ENCODE peak calls at places on chromosomes 13 and 19, in nine cellular contexts. Q, H, K, J, I, M, S, Z and A are unnamed samples.

GRCh38 chr19:33804021-33804799 is 7.5 kb downstream of the KCTD15 start:
- DNase-seq in Q (no peak), H (no peak), K (no peak), J (peak), I (peak), M (no peak), S (no peak), Z (no peak), A (no peak)

GRCh38 chr19:3366761-3367571 is 583 bp downstream of the NFIC start:
- DNase-seq in Q (peak), H (no peak), K (no peak), J (no peak), I (no peak), M (no peak), S (peak), Z (no peak), A (peak)

GRCh38 chr19:23505738-23506137 is 110.5 kb upstream of the ZNF91 start:
- DNase-seq in Q (no peak), H (no peak), K (no peak), J (no peak), I (no peak), M (no peak), S (no peak), Z (no peak), A (no peak)

GRCh38 chr19:20067898-20068297 is 9.9 kb upstream of the ZNF90 start:
- DNase-seq in Q (no peak), H (no peak), K (no peak), J (no peak), I (no peak), M (peak), S (no peak), Z (no peak), A (no peak)

GRCh38 chr19:289651-290538 is 1.3 kb downstream of the PLPP2 start:
- DNase-seq in Q (peak), H (peak), K (no peak), J (peak), I (peak), M (peak), S (peak), Z (peak), A (no peak)

GRCh38 chr13:95902736-95903135 is 150.5 kb downstream of the UGGT2 start:
- DNase-seq in Q (no peak), H (no peak), K (no peak), J (no peak), I (no peak), M (no peak), S (no peak), Z (no peak), A (no peak)

GRCh38 chr13:79581870-79582315 is 100.9 kb downstream of the NDFIP2 start:
- DNase-seq in Q (no peak), H (peak), K (no peak), J (no peak), I (no peak), M (no peak), S (no peak), Z (no peak), A (no peak)

GRCh38 chr19:49840736-49841249 is 10.2 kb upstream of the PTOV1 start:
- DNase-seq in Q (no peak), H (no peak), K (no peak), J (no peak), I (no peak), M (peak), S (no peak), Z (no peak), A (no peak)

GRCh38 chr19:50796128-50796633 is 6.0 kb downstream of the ACP4 start:
- DNase-seq in Q (no peak), H (no peak), K (no peak), J (peak), I (no peak), M (peak), S (peak), Z (no peak), A (peak)

GRCh38 chr13:47519626-47520025 is 481.4 kb downstream of the SUCLA2 start:
- DNase-seq in Q (no peak), H (no peak), K (no peak), J (no peak), I (no peak), M (no peak), S (no peak), Z (no peak), A (no peak)

GRCh38 chr19:29731331-29731850 is 16.3 kb upstream of the C19orf12 start:
- DNase-seq in Q (no peak), H (no peak), K (no peak), J (no peak), I (no peak), M (no peak), S (no peak), Z (no peak), A (no peak)

GRCh38 chr19:10420444-10421239 is at the start of gene PDE4A:
- DNase-seq in Q (peak), H (no peak), K (no peak), J (no peak), I (peak), M (peak), S (peak), Z (no peak), A (no peak)

GRCh38 chr19:35501684-35502083 is 11.4 kb upstream of the KRTDAP start:
- DNase-seq in Q (no peak), H (no peak), K (no peak), J (no peak), I (no peak), M (no peak), S (no peak), Z (no peak), A (no peak)

GRCh38 chr19:39677931-39678889 is 22.5 kb downstream of the LGALS16 start:
- DNase-seq in Q (no peak), H (no peak), K (no peak), J (peak), I (no peak), M (no peak), S (no peak), Z (peak), A (no peak)

GRCh38 chr19:48992571-48993174 is 436 bp downstream of the GYS1 start:
- DNase-seq in Q (no peak), H (no peak), K (no peak), J (no peak), I (no peak), M (peak), S (peak), Z (no peak), A (no peak)

GRCh38 chr13:24709186-24709913 is 29.1 kb downstream of the ATP12A start:
- DNase-seq in Q (no peak), H (no peak), K (no peak), J (no peak), I (no peak), M (peak), S (no peak), Z (no peak), A (no peak)

GRCh38 chr19:2239173-2239572 is 2.5 kb downstream of the SF3A2 start:
- DNase-seq in Q (no peak), H (no peak), K (no peak), J (no peak), I (no peak), M (no peak), S (no peak), Z (no peak), A (no peak)

GRCh38 chr13:76696370-76696769 is 189.8 kb downstream of the KCTD12 start:
- DNase-seq in Q (no peak), H (no peak), K (no peak), J (peak), I (no peak), M (no peak), S (peak), Z (no peak), A (no peak)

GRCh38 chr13:20074956-20075355 is 85.9 kb downstream of the GJA3 start:
- DNase-seq in Q (no peak), H (no peak), K (no peak), J (no peak), I (no peak), M (no peak), S (no peak), Z (no peak), A (no peak)

GRCh38 chr13:44934724-44935123 is 54.5 kb downstream of the NUFIP1 start:
- DNase-seq in Q (no peak), H (no peak), K (peak), J (no peak), I (no peak), M (no peak), S (no peak), Z (no peak), A (no peak)

GRCh38 chr13:64723735-64724134 is 2506.4 kb downstream of the PCDH9 start:
- DNase-seq in Q (no peak), H (peak), K (no peak), J (peak), I (peak), M (peak), S (peak), Z (peak), A (no peak)

GRCh38 chr13:24127116-24127631 is 33.3 kb upstream of the SPATA13 start:
- DNase-seq in Q (no peak), H (no peak), K (peak), J (no peak), I (no peak), M (no peak), S (no peak), Z (no peak), A (no peak)

GRCh38 chr13:97298816-97299215 is 76.7 kb downstream of the MBNL2 start:
- DNase-seq in Q (no peak), H (no peak), K (no peak), J (no peak), I (no peak), M (no peak), S (no peak), Z (no peak), A (no peak)

GRCh38 chr13:80342541-80343371 is 1.8 kb upstream of the SPRY2 start:
- DNase-seq in Q (peak), H (no peak), K (no peak), J (peak), I (no peak), M (peak), S (peak), Z (no peak), A (peak)

GRCh38 chr19:3480383-3481091 is at the start of gene SMIM24:
- DNase-seq in Q (peak), H (no peak), K (no peak), J (peak), I (no peak), M (no peak), S (no peak), Z (no peak), A (no peak)

GRCh38 chr19:10730932-10731331 is 13.1 kb downstream of the DNM2 start:
- DNase-seq in Q (no peak), H (no peak), K (no peak), J (no peak), I (no peak), M (no peak), S (no peak), Z (no peak), A (no peak)

GRCh38 chr19:38564981-38565685 is 52.6 kb downstream of the MAP4K1 start:
- DNase-seq in Q (no peak), H (no peak), K (no peak), J (no peak), I (no peak), M (peak), S (peak), Z (no peak), A (no peak)

GRCh38 chr13:80562423-80562822 is 221.5 kb upstream of the SPRY2 start:
- DNase-seq in Q (peak), H (no peak), K (no peak), J (no peak), I (no peak), M (no peak), S (no peak), Z (no peak), A (no peak)

DNA sequence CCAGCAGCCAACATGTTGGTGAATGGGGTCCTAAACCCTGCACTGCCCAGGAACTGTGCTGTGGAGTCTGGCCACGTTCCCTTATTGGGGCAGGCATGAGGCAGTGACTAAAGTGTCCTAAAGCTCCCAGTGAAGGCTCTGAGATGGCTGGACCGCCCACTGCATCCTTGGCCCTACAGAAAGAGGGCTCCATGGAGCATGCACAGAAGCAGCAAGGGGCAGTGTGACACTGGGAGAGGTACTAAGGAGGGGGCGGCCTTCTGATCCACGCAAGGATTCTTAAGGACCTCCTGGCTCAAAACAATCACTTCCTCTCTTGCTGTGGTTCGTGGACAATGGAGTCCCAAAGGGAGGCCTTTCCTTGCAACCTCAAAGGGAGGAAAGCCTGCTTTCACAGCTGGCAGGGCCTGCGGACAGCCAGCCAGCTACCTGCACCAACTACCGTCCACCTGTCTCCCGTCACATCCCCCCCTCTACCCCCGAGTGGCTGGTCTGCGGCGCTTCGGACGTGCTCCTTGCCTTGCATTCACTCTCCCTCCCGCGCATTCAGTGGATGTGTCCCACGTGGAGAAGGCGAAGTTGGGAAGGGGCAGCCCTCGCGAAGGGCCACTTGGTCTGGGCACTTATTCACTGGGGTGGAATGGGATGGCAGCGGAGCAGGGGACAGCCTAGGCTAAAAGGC is 63.9 kb upstream of the STARD13 start:
- DNase-seq in Q (no peak), H (no peak), K (no peak), J (no peak), I (no peak), M (peak), S (no peak), Z (no peak), A (no peak)
- TF ChIP-seq REST in Q (no peak), H (no peak), K (no peak), J (no peak), I (no peak), M (no peak), S (no peak), Z (no peak), A (no peak)

GRCh38 chr13:98508280-98509074 is 68.4 kb downstream of the STK24 start:
- DNase-seq in Q (no peak), H (peak), K (no peak), J (peak), I (no peak), M (no peak), S (no peak), Z (no peak), A (no peak)
- H3K4me3 ChIP-seq in Q (no peak), H (no peak), K (peak), J (no peak), I (no peak), M (no peak), S (no peak), Z (no peak), A (no peak)

DNA sequence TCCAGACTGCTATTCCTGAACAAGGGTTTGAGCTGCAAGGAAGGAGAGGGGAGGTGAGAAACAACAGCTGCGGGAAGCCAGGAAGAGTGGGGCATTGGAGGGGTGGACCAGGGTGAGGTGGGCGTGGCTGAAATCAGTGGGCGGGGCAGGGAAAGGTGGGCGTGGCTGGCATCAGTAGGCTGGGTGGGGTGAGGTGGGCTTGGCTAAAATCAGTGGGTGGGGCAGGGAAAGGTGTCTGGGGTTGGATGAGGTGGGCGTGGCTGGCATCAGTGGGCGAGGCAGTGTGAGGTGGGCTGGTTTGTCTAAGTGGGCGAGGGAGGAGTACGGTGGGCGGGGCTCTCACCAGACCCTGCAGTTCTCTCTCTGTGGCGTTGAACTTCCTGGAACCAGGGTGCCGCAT is 87.6 kb downstream of the MUC16 start:
- DNase-seq in Q (peak), H (no peak), K (no peak), J (no peak), I (no peak), M (no peak), S (no peak), Z (no peak), A (no peak)
- TF ChIP-seq REST in Q (no peak), H (no peak), K (no peak), J (no peak), I (no peak), M (no peak), S (no peak), Z (no peak), A (no peak)

GRCh38 chr13:106472621-106473020 is 62.8 kb downstream of the EFNB2 start:
- DNase-seq in Q (no peak), H (no peak), K (no peak), J (no peak), I (no peak), M (no peak), S (no peak), Z (no peak), A (no peak)
- H3K4me3 ChIP-seq in Q (no peak), H (peak), K (no peak), J (no peak), I (no peak), M (no peak), S (peak), Z (no peak), A (no peak)

GRCh38 chr13:32060319-32060924 is 28.8 kb downstream of the FRY start:
- DNase-seq in Q (no peak), H (no peak), K (no peak), J (peak), I (no peak), M (no peak), S (no peak), Z (no peak), A (no peak)
- TF ChIP-seq REST in Q (no peak), H (no peak), K (no peak), J (no peak), I (no peak), M (no peak), S (no peak), Z (no peak), A (no peak)

GRCh38 chr19:16435999-16436650 is 35.6 kb downstream of the EPS15L1 start:
- DNase-seq in Q (no peak), H (no peak), K (no peak), J (no peak), I (no peak), M (no peak), S (no peak), Z (no peak), A (no peak)
- H3K4me3 ChIP-seq in Q (no peak), H (no peak), K (no peak), J (no peak), I (no peak), M (no peak), S (no peak), Z (no peak), A (no peak)

GRCh38 chr13:113740661-113741060 is 18.4 kb upstream of the TMEM255B start:
- DNase-seq in Q (no peak), H (no peak), K (no peak), J (no peak), I (no peak), M (no peak), S (no peak), Z (no peak), A (peak)

GRCh38 chr13:113742445-113743120 is 16.4 kb upstream of the TMEM255B start:
- DNase-seq in Q (no peak), H (no peak), K (no peak), J (no peak), I (no peak), M (no peak), S (no peak), Z (no peak), A (no peak)

GRCh38 chr13:113743366-113744195 is 15.4 kb upstream of the TMEM255B start:
- DNase-seq in Q (no peak), H (no peak), K (no peak), J (no peak), I (no peak), M (no peak), S (no peak), Z (no peak), A (no peak)

GRCh38 chr13:113741101-113741731 is 17.8 kb upstream of the TMEM255B start:
- DNase-seq in Q (no peak), H (no peak), K (no peak), J (no peak), I (no peak), M (no peak), S (no peak), Z (no peak), A (peak)

DNA sequence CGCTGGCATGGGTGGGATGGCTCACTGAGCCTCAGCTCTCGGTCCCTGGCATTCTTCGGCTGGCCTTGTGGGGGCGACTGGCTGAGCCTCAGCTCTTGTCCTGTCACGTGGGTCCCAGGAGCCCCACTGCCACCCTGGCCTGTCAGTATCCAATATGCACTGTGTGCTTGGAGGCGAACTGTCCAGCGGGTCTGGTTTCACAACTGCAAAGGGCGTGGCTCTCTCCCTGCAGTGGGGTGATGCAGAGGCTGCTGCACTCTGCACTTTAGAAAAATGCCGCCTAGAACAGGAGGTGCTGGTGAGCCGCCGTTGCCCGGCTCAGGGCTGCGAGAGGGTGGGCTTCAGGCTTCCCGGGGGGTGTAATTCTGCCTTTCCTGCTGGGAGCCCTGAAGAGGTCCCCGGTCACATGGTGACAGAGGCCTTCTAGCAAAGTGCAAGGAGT is 17.0 kb upstream of the TMEM255B start:
- DNase-seq in Q (peak), H (peak), K (no peak), J (peak), I (no peak), M (peak), S (peak), Z (no peak), A (peak)
- TF ChIP-seq REST in Q (no peak), H (no peak), K (no peak), J (no peak), I (no peak), M (no peak), S (no peak), Z (no peak), A (no peak)

DNA sequence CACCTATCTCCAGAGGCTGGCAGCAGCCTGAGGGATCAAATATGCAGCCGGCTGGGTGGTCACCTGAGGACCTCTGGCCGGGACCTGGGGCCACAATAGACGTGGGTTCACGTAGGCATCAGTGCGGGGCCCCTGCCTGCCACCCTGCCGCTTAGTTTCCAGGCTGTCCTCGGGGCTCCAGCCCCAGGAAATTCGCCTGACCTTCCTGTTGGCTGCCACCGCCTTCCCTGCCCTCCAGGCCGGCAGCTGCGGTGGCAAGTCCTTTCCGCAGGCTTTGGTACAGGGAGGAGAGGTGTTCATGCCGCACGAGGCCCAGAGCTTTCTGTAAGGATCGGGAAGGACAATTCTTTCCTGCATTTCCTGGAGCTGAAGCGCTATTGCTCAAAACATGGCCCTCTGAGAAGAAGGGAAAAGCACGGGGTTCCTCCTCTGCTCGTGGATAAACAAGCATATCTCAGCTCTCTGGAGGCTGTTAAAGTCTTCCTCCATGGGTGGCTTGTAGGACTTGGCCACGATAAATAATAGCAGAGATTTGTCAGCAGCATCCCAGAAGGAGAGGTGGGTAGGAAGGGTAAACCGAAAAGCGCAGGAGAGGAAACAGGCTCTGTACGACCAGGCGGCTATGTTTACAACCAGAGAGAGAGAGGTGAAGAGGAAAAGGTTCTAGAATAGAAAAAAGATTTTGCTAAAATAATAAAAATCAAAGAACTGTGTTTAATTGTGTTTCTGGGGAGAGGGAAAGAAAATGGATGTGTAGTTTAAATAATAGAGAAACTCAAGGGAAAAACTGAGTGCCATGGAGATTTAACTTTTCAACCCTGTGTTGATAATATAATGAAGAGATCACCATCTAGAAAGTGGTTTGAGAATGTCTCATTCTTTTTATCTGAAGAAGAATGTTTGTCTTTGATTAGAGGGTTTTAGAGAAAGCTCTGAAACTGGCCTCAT is 4.9 kb downstream of the COL4A2 start:
- DNase-seq in Q (no peak), H (no peak), K (no peak), J (no peak), I (no peak), M (no peak), S (no peak), Z (no peak), A (no peak)
- H3K4me3 ChIP-seq in Q (no peak), H (no peak), K (no peak), J (no peak), I (no peak), M (no peak), S (peak), Z (no peak), A (no peak)